ENCODE peak calls at places on chromosomes 6 and 20, in eight cellular contexts. O, K, V, R, U, I, H and M are unnamed samples. For H3K27me3 and H3K36me3, the result is how much of the 10 kb centered on the place peaks cover.

GRCh38 chr6:154511735-154512097 is 1.2 kb upstream of the CNKSR3 start:
- DNase-seq in R (no peak), K (no peak), H (no peak), I (no peak), V (no peak), O (peak), U (no peak), M (no peak)

GRCh38 chr20:15179426-15180190 is 842.2 kb upstream of the FLRT3 start:
- DNase-seq in O (no peak), R (no peak), H (no peak), V (no peak), I (no peak), K (no peak), U (no peak), M (no peak)

GRCh38 chr6:168506460-168506859 is 65.5 kb downstream of the SMOC2 start:
- DNase-seq in V (no peak), U (no peak), O (no peak), H (no peak), I (no peak), R (no peak), K (no peak), M (no peak)

GRCh38 chr20:24767623-24768100 is 181.4 kb upstream of the CST7 start:
- DNase-seq in H (no peak), U (no peak), V (no peak), K (no peak), R (no peak), O (no peak), I (no peak), M (no peak)

GRCh38 chr6:168326294-168327261 is 7.0 kb upstream of the DACT2 start:
- DNase-seq in R (no peak), V (no peak), H (no peak), K (peak), O (no peak), I (peak), U (no peak), M (peak)

GRCh38 chr6:125818659-125819297 is 28.0 kb downstream of the NCOA7 start:
- DNase-seq in R (no peak), V (no peak), I (peak), K (no peak), U (no peak), O (peak), H (no peak), M (no peak)

GRCh38 chr6:166955121-166955864 is 1.1 kb downstream of the RNASET2 start:
- DNase-seq in V (no peak), I (no peak), U (no peak), O (no peak), K (no peak), R (no peak), H (no peak), M (peak)

GRCh38 chr6:43848992-43849391 is 79.0 kb downstream of the VEGFA start:
- DNase-seq in I (no peak), O (no peak), H (no peak), U (no peak), V (no peak), R (no peak), K (no peak), M (no peak)

GRCh38 chr6:81999826-82000225 is 247.3 kb upstream of the TENT5A start:
- DNase-seq in R (no peak), O (no peak), V (no peak), U (no peak), I (no peak), K (peak), H (no peak), M (no peak)

GRCh38 chr20:25539742-25540201 is 45.6 kb downstream of the NINL start:
- DNase-seq in K (no peak), O (peak), U (no peak), I (peak), V (peak), R (no peak), H (no peak), M (no peak)

GRCh38 chr20:25135031-25135430 is 53.1 kb upstream of the VSX1 start:
- DNase-seq in V (no peak), R (no peak), H (no peak), K (no peak), O (no peak), U (no peak), I (no peak), M (no peak)

GRCh38 chr6:46104209-46104608 is 25.6 kb upstream of the ENPP4 start:
- DNase-seq in K (no peak), I (no peak), H (no peak), R (no peak), V (no peak), O (no peak), U (no peak), M (no peak)

GRCh38 chr6:10419749-10420545 is 5.1 kb upstream of the TFAP2A start:
- DNase-seq in H (no peak), U (peak), O (peak), R (no peak), K (no peak), V (no peak), I (no peak), M (no peak)

GRCh38 chr6:70396796-70397729 is 16.2 kb upstream of the FAM135A start:
- DNase-seq in R (no peak), H (no peak), O (no peak), I (peak), U (no peak), V (no peak), K (no peak), M (no peak)

GRCh38 chr6:168528457-168529095 is 87.6 kb downstream of the SMOC2 start:
- DNase-seq in O (no peak), U (no peak), I (peak), V (no peak), H (no peak), K (peak), R (no peak), M (no peak)

GRCh38 chr6:89462503-89462902 is 29.6 kb downstream of the ANKRD6 start:
- DNase-seq in I (no peak), R (no peak), V (no peak), U (no peak), O (no peak), H (no peak), K (no peak), M (no peak)

GRCh38 chr20:41169184-41169690 is 31.9 kb downstream of the PLCG1 start:
- DNase-seq in I (no peak), K (no peak), U (no peak), H (no peak), V (no peak), O (no peak), R (no peak), M (no peak)

GRCh38 chr6:33975631-33976424 is 170.1 kb downstream of the GRM4 start:
- DNase-seq in U (no peak), K (no peak), V (no peak), R (peak), I (no peak), H (no peak), O (no peak), M (peak)

GRCh38 chr6:315921-316752 is 23.9 kb downstream of the DUSP22 start:
- DNase-seq in H (no peak), U (no peak), K (no peak), I (no peak), V (no peak), R (no peak), O (no peak), M (no peak)

GRCh38 chr6:316753-317038 is 24.4 kb downstream of the DUSP22 start:
- DNase-seq in O (no peak), I (no peak), R (no peak), H (no peak), U (no peak), V (no peak), K (no peak), M (no peak)

GRCh38 chr6:317068-317451 is 24.8 kb downstream of the DUSP22 start:
- DNase-seq in R (no peak), I (no peak), K (no peak), O (no peak), H (no peak), U (no peak), V (no peak), M (no peak)

GRCh38 chr6:313917-314316 is 21.6 kb downstream of the DUSP22 start:
- DNase-seq in V (peak), H (no peak), K (no peak), I (no peak), O (no peak), U (no peak), R (peak), M (peak)

DNA sequence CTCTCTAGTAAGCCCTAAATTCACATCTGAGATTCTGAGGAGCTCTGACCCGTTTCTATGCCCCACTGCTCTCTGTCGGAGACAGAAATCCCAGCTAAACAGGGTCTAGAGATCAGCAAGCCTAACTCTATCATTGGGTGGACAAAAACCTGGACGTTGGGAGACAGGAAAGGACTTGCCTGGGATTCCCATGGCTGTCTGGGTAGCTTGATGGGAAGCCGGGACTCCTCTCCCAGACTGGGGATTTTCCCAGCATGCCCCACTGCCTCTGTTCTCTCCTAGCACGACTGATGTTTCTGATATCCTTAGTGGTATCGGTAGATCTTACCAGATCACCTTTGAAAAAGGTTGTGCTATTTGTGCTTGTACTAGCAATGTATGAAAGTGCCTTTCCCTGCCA is 22.9 kb downstream of the DUSP22 start:
- DNase-seq in U (no peak), H (no peak), I (no peak), R (no peak), O (no peak), V (no peak), K (no peak), M (no peak)
- H3K27me3 ChIP-seq in U (half or more), H (under half), I (under half), R (half or more), O (under half), V (under half), K (under half), M (under half)

GRCh38 chr20:50412499-50412898 is 97.7 kb upstream of the PTPN1 start:
- DNase-seq in H (no peak), U (no peak), I (no peak), O (no peak), V (no peak), K (no peak), R (no peak), M (no peak)

GRCh38 chr20:50415516-50416268 is 94.5 kb upstream of the PTPN1 start:
- DNase-seq in H (no peak), R (no peak), V (peak), O (peak), U (peak), K (peak), I (peak), M (peak)

GRCh38 chr20:50412069-50412468 is 98.1 kb upstream of the PTPN1 start:
- DNase-seq in I (no peak), K (no peak), V (no peak), H (no peak), R (no peak), U (peak), O (no peak), M (peak)

GRCh38 chr20:50415031-50415515 is 95.1 kb upstream of the PTPN1 start:
- DNase-seq in V (no peak), O (no peak), H (no peak), R (no peak), I (no peak), U (peak), K (no peak), M (no peak)

GRCh38 chr20:50413088-50413500 is 97.1 kb upstream of the PTPN1 start:
- DNase-seq in R (no peak), K (no peak), U (no peak), H (no peak), O (no peak), V (no peak), I (peak), M (no peak)
- H3K4me3 ChIP-seq in R (no peak), K (no peak), U (no peak), H (no peak), O (no peak), V (no peak), I (no peak), M (no peak)

GRCh38 chr6:158457616-158458278 is 102.1 kb upstream of the TMEM181 start:
- DNase-seq in H (no peak), R (no peak), K (peak), V (peak), U (no peak), I (peak), O (peak), M (no peak)
- H3K36me3 ChIP-seq in H (under half), R (under half), K (under half), V (under half), U (under half), I (under half), O (under half), M (under half)

GRCh38 chr20:2700913-2701620 is 8.5 kb downstream of the EBF4 start:
- DNase-seq in V (no peak), R (no peak), O (no peak), K (no peak), I (no peak), U (no peak), H (no peak), M (peak)

GRCh38 chr20:2697768-2698167 is 5.2 kb downstream of the EBF4 start:
- DNase-seq in H (no peak), R (no peak), I (no peak), K (no peak), O (no peak), V (no peak), U (no peak), M (peak)

GRCh38 chr20:2698186-2698817 is 5.7 kb downstream of the EBF4 start:
- DNase-seq in K (no peak), O (no peak), R (no peak), I (no peak), U (no peak), H (no peak), V (no peak), M (peak)

GRCh38 chr20:2699775-2700413 is 7.3 kb downstream of the EBF4 start:
- DNase-seq in O (no peak), R (no peak), V (no peak), H (no peak), K (no peak), U (no peak), I (no peak), M (peak)

GRCh38 chr20:2698912-2699311 is 6.3 kb downstream of the EBF4 start:
- DNase-seq in K (no peak), R (no peak), V (no peak), O (no peak), I (no peak), U (no peak), H (no peak), M (peak)
- H3K27me3 ChIP-seq in K (under half), R (under half), V (half or more), O (under half), I (half or more), U (half or more), H (half or more), M (half or more)